ENCODE peak calls at places on chromosomes 11 and 22, in six cellular contexts. I, D, Q, M, A and V are unnamed samples.

GRCh38 chr11:8690374-8691342 is 8.1 kb downstream of the RPL27A start:
- DNase-seq in D (no peak), A (no peak), M (no peak), Q (no peak), I (no peak), V (no peak)

GRCh38 chr11:97254790-97255189 is 865.0 kb downstream of the JRKL start:
- DNase-seq in A (no peak), Q (no peak), I (no peak), D (no peak), M (no peak), V (no peak)

GRCh38 chr11:109422755-109423113 is 744 bp downstream of the C11orf87 start:
- DNase-seq in M (no peak), A (peak; percentile 26), D (no peak), Q (no peak), I (no peak), V (no peak)

GRCh38 chr22:47126344-47126811 is 363.9 kb downstream of the TBC1D22A start:
- DNase-seq in D (no peak), A (no peak), M (no peak), Q (no peak), I (no peak), V (no peak)

GRCh38 chr22:44933829-44934735 is 75.7 kb downstream of the PHF21B start:
- DNase-seq in D (no peak), M (no peak), Q (no peak), A (no peak), I (no peak), V (no peak)

GRCh38 chr11:19432370-19433163 is 191.8 kb upstream of the E2F8 start:
- DNase-seq in M (no peak), I (peak; percentile 94), A (peak; percentile 93), D (no peak), Q (no peak), V (no peak)

GRCh38 chr11:120172054-120172881 is 34.4 kb upstream of the TRIM29 start:
- DNase-seq in I (peak; percentile 60), M (peak; percentile 16), D (peak; percentile 71), A (peak; percentile 24), Q (no peak), V (peak; percentile 79)

GRCh38 chr11:86580535-86580934 is 91.9 kb downstream of the ME3 start:
- DNase-seq in A (no peak), D (no peak), M (no peak), Q (no peak), I (no peak), V (no peak)

GRCh38 chr11:54979375-54979774 is 272.7 kb downstream of the OR4A5 start:
- DNase-seq in M (no peak), I (no peak), Q (no peak), A (no peak), D (no peak), V (no peak)

GRCh38 chr11:28581286-28582242 is 473.4 kb downstream of the METTL15 start:
- DNase-seq in I (peak; percentile 78), M (no peak), A (peak; percentile 91), Q (no peak), D (no peak), V (no peak)

GRCh38 chr11:23112987-23113886 is 253.0 kb upstream of the CCDC179 start:
- DNase-seq in M (no peak), D (peak; percentile 42), I (peak; percentile 63), A (peak; percentile 42), Q (no peak), V (no peak)